ENCODE peak calls at places on chromosomes 2 and 18, in eight cellular contexts. P is cardiac fibroblast, E is endothelial cell of umbilical vein, C is tibial artery, O is PC-9, Z is heart left ventricle, H is GM23338, D is MM.1S. B is an unnamed sample.

GRCh38 chr2:112923237-112923966 is 12.4 kb downstream of the IL37 start:
- DNase-seq in C (no peak), H (no peak), O (no peak), D (no peak), P (no peak), E (no peak), Z (no peak), B (no peak)

GRCh38 chr2:122105171-122105884 is 349.9 kb downstream of the TSN start:
- DNase-seq in O (no peak), Z (no peak), E (no peak), H (no peak), D (no peak), P (no peak), C (no peak), B (no peak)

GRCh38 chr18:9827856-9828793 is 57.6 kb upstream of the TXNDC2 start:
- DNase-seq in E (peak; percentile 95), P (peak; percentile 99), O (peak; percentile 86), Z (peak; percentile 57), C (no peak), D (no peak), H (no peak), B (no peak)

GRCh38 chr18:79877163-79878091 is 74.0 kb downstream of the SLC66A2 start:
- DNase-seq in H (no peak), E (no peak), Z (peak; percentile 15), O (no peak), C (peak; percentile 57), P (no peak), D (no peak), B (no peak)

GRCh38 chr2:220053919-220054318 is 426.5 kb downstream of the SLC4A3 start:
- DNase-seq in P (peak; percentile 40), E (no peak), Z (no peak), O (no peak), C (no peak), D (peak; percentile 15), H (peak; percentile 56), B (no peak)

GRCh38 chr2:19349911-19350677 is 8.3 kb downstream of the OSR1 start:
- DNase-seq in H (peak; percentile 85), Z (peak; percentile 62), E (peak; percentile 63), P (peak; percentile 59), D (peak; percentile 54), O (no peak), C (peak; percentile 85), B (peak; percentile 76)

GRCh38 chr18:13217971-13218375 is 587 bp upstream of the LDLRAD4 start:
- DNase-seq in P (peak; percentile 3), E (peak; percentile 15), H (peak; percentile 48), Z (peak; percentile 52), D (no peak), C (no peak), O (no peak), B (peak; percentile 53)

GRCh38 chr18:63823516-63824219 is 48.5 kb downstream of the SERPINB7 start:
- DNase-seq in H (peak; percentile 70), Z (peak; percentile 40), P (peak; percentile 37), E (peak; percentile 12), O (no peak), C (no peak), D (no peak), B (peak; percentile 23)

GRCh38 chr2:121285077-121285449 is at the start of gene TFCP2L1:
- DNase-seq in P (no peak), E (no peak), C (no peak), Z (no peak), O (peak; percentile 76), D (no peak), H (peak; percentile 77), B (peak; percentile 64)

GRCh38 chr2:159202568-159203071 is 83.9 kb downstream of the WDSUB1 start:
- DNase-seq in D (no peak), H (no peak), O (no peak), E (no peak), P (peak; percentile 98), Z (peak; percentile 85), C (peak; percentile 85), B (no peak)

GRCh38 chr2:186605041-186605440 is 15.2 kb downstream of the ITGAV start:
- DNase-seq in H (peak; percentile 28), C (no peak), D (no peak), O (no peak), Z (no peak), P (no peak), E (peak; percentile 84), B (no peak)

GRCh38 chr2:46578966-46579365 is 99.6 kb downstream of the TMEM247 start:
- DNase-seq in Z (no peak), O (no peak), E (no peak), H (no peak), P (peak; percentile 22), D (no peak), C (no peak), B (no peak)

GRCh38 chr2:172239944-172240590 is 137.4 kb upstream of the DLX2 start:
- DNase-seq in E (peak; percentile 55), H (no peak), O (no peak), Z (no peak), D (no peak), C (no peak), P (peak; percentile 74), B (no peak)

GRCh38 chr2:133568598-133568997 is 335 bp upstream of the NCKAP5 start:
- DNase-seq in C (no peak), Z (no peak), H (peak; percentile 3), D (no peak), O (no peak), P (no peak), E (no peak), B (no peak)

GRCh38 chr2:201235865-201236811 is 24.2 kb upstream of the CASP8 start:
- DNase-seq in E (peak; percentile 73), O (peak; percentile 37), Z (no peak), C (peak; percentile 75), H (peak; percentile 86), D (peak; percentile 80), P (peak; percentile 91), B (peak; percentile 61)

GRCh38 chr2:159586034-159586433 is 30.3 kb downstream of the BAZ2B start:
- DNase-seq in Z (no peak), H (no peak), C (no peak), D (no peak), E (no peak), P (no peak), O (no peak), B (no peak)

GRCh38 chr2:21754164-21754788 is 630.5 kb downstream of the TDRD15 start:
- DNase-seq in H (peak; percentile 41), E (peak; percentile 13), D (peak; percentile 16), Z (peak; percentile 25), O (no peak), P (peak; percentile 32), C (no peak), B (no peak)

GRCh38 chr18:40692871-40693270 is 1262.2 kb upstream of the PIK3C3 start:
- DNase-seq in O (no peak), Z (no peak), D (no peak), E (no peak), C (no peak), H (no peak), P (peak; percentile 30), B (no peak)

GRCh38 chr2:24026233-24026632 is 16.3 kb downstream of the MFSD2B start:
- DNase-seq in H (peak; percentile 81), O (no peak), C (no peak), P (no peak), E (no peak), Z (no peak), D (no peak), B (no peak)

GRCh38 chr2:80256396-80257167 is 48.0 kb downstream of the LRRTM1 start:
- DNase-seq in Z (no peak), O (no peak), D (no peak), C (no peak), H (peak; percentile 76), P (peak; percentile 10), E (no peak), B (no peak)
- TF ChIP-seq CTCF in Z (no peak), O (peak; percentile 55), D (peak; percentile 11), C (no peak), H (peak; percentile 59), P (no peak), E (no peak), B (no peak)

GRCh38 chr2:164841719-164842623 is at the start of gene COBLL1:
- DNase-seq in E (peak; percentile 78), H (peak; percentile 95), C (peak; percentile 90), D (peak; percentile 81), P (peak; percentile 74), O (peak; percentile 75), Z (peak; percentile 77), B (peak; percentile 57)
- TF ChIP-seq CTCF in E (peak; percentile 71), H (peak; percentile 73), C (peak; percentile 84), D (peak; percentile 72), P (peak; percentile 83), O (peak; percentile 76), Z (peak; percentile 84), B (peak; percentile 31)

DNA sequence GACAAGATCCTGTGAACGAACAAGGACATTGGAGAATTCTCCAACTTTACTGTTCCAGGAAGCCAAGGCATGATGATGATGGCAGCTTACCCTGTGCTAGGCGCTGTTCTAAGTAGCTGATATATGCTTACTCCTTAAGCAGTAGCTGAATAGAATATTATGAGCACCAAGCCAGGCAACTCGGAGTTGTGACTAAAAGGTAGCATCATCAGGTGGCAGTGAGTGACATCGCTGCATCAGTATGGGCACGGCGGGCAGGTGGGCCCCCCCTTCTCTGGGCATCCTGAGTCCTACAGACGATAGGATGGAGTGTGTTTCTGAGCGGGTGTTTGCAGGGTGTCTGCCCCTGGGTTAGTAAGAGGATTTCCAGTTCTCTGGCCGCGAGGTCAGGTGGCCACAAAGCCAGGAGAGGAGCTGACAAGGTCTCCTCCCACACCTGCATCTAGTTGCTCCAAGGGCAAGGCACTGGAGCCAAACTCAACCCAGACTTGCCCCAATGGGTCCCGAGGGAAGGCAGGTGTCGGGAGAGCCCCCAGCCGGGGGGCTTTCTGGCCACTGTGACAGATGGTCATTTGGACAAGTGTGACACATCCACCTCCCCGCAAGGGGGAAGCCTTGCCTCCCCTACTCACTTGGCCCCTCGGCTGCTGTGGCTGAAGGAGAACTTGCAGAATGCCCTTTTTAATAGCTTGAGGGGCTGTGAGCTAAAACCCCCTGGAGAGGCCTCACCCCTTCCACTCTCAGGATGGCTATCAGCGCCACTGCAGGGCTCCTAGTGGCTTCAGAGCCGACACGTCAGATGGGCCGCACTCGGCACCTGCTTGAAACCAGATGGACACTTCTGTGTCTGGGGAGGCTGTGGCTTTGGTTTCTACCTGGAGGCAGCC is 55.5 kb downstream of the CRACDL start:
- DNase-seq in H (no peak), P (no peak), O (no peak), C (no peak), Z (no peak), E (no peak), D (no peak), B (no peak)
- TF ChIP-seq CTCF in H (peak; percentile 33), P (no peak), O (no peak), C (no peak), Z (no peak), E (no peak), D (no peak), B (no peak)

DNA sequence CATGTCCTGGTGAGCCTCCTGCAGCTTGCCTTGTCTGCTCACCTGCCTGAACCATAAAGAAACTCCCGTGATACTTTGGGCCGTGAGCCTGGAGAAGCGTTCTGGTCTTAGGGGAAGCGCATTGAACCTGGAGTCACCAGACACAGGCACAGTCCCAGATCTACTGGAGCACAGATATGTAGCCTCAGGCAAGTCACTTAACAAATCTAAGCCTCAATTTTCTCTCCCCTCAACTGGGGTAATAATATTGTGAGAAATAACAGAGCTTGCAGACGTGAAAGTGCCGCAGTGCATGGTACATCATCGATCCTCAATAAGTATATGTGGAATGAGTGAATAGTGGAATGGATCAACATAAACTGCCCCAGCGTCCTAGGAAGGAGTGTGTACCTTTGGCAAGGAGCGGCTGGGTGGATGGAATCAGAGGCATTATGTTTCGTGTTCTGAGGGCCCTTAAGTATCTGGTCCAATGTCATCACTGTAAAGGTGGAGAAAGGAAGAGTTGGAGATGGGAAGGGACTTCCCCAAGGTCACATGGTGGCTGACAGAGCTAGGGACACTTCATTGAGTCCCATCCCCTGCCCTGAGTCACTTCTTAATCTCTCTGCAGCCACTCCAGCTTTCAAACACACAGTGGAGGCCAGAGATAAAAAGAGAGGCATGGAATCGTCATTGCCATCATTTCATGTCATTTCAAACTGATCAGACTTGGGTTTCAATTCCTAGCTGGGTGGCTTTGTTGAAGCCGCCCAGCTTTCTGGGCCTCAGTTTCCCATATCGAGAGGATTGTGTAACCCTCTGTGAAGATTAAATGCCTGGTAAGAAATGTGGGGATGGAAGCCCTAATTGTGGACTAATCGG is 172.4 kb downstream of the DDX1 start:
- DNase-seq in D (no peak), O (no peak), P (no peak), C (no peak), H (no peak), E (no peak), Z (no peak), B (no peak)
- TF ChIP-seq CTCF in D (no peak), O (no peak), P (no peak), C (no peak), H (no peak), E (no peak), Z (no peak), B (no peak)